ENCODE peak calls at places on chromosomes 13 and 19, in seven cellular contexts. I, E, V, S, K, X and U are unnamed samples.

GRCh38 chr13:74221752-74222151 is 87.5 kb upstream of the KLF12 start:
- DNase-seq in I (no peak), K (no peak), V (no peak), X (no peak), E (no peak), S (no peak), U (no peak)

GRCh38 chr19:20513179-20513934 is 52.2 kb downstream of the ZNF737 start:
- DNase-seq in X (no peak), S (peak), I (no peak), E (no peak), K (no peak), V (no peak), U (no peak)

GRCh38 chr19:34938886-34939285 is 12.2 kb downstream of the ZNF30 start:
- DNase-seq in I (no peak), X (no peak), E (no peak), S (no peak), V (no peak), K (no peak), U (no peak)

GRCh38 chr13:35964764-35965163 is 166.4 kb downstream of the DCLK1 start:
- DNase-seq in K (no peak), S (no peak), X (no peak), E (peak), V (no peak), I (no peak), U (no peak)

GRCh38 chr19:3296446-3296845 is 69.9 kb upstream of the NFIC start:
- DNase-seq in X (no peak), E (no peak), V (no peak), I (no peak), K (no peak), S (no peak), U (no peak)

GRCh38 chr19:39425744-39426143 is 10.0 kb downstream of the RPS16 start:
- DNase-seq in V (no peak), S (no peak), E (no peak), I (no peak), X (no peak), K (no peak), U (no peak)

GRCh38 chr13:25901460-25902376 is 150.1 kb downstream of the SHISA2 start:
- DNase-seq in X (no peak), K (no peak), I (no peak), S (peak), E (peak), V (peak), U (no peak)

GRCh38 chr13:93227906-93228801 is 1.5 kb downstream of the GPC6 start:
- DNase-seq in E (peak), X (peak), K (peak), V (no peak), I (no peak), S (no peak), U (peak)